ENCODE peak calls at places on chromosomes 4 and X, in eight cellular contexts. One of them, this sample, is unnamed.

GRCh38 chrX:966396-967070 is 245.9 kb downstream of the CRLF2 start:
- DNase-seq in lower lobe of right lung: no peak
- DNase-seq in hepatocyte: no peak
- DNase-seq in fibroblast of lung: no peak
- DNase-seq in tibial artery: no peak
- DNase-seq in aorta: no peak
- DNase-seq in neuronal stem cell: no peak
- DNase-seq in dorsolateral prefrontal cortex: no peak
- DNase-seq in this sample: no peak

GRCh38 chrX:131827935-131828334 is 195.2 kb upstream of the STK26 start:
- DNase-seq in lower lobe of right lung: no peak
- DNase-seq in hepatocyte: no peak
- DNase-seq in fibroblast of lung: no peak
- DNase-seq in tibial artery: no peak
- DNase-seq in aorta: no peak
- DNase-seq in neuronal stem cell: peak; percentile 42
- DNase-seq in dorsolateral prefrontal cortex: no peak
- DNase-seq in this sample: peak; percentile 4

GRCh38 chr4:188370781-188371180 is 231.5 kb downstream of the TRIML1 start:
- DNase-seq in lower lobe of right lung: no peak
- DNase-seq in hepatocyte: no peak
- DNase-seq in fibroblast of lung: no peak
- DNase-seq in tibial artery: no peak
- DNase-seq in aorta: no peak
- DNase-seq in neuronal stem cell: no peak
- DNase-seq in dorsolateral prefrontal cortex: no peak
- DNase-seq in this sample: no peak

GRCh38 chr4:52852696-52853095 is 9.4 kb upstream of the RASL11B start:
- DNase-seq in lower lobe of right lung: no peak
- DNase-seq in hepatocyte: no peak
- DNase-seq in fibroblast of lung: no peak
- DNase-seq in tibial artery: no peak
- DNase-seq in aorta: no peak
- DNase-seq in neuronal stem cell: no peak
- DNase-seq in dorsolateral prefrontal cortex: no peak
- DNase-seq in this sample: no peak

GRCh38 chr4:168831585-168831918 is 178.5 kb downstream of the CBR4 start:
- DNase-seq in lower lobe of right lung: no peak
- DNase-seq in hepatocyte: no peak
- DNase-seq in fibroblast of lung: no peak
- DNase-seq in tibial artery: no peak
- DNase-seq in aorta: no peak
- DNase-seq in neuronal stem cell: no peak
- DNase-seq in dorsolateral prefrontal cortex: no peak
- DNase-seq in this sample: no peak

GRCh38 chrX:118116308-118117068 is at the start of gene KLHL13:
- DNase-seq in lower lobe of right lung: peak; percentile 27
- DNase-seq in hepatocyte: peak; percentile 64
- DNase-seq in fibroblast of lung: peak; percentile 39
- DNase-seq in tibial artery: peak; percentile 65
- DNase-seq in aorta: peak; percentile 77
- DNase-seq in neuronal stem cell: peak; percentile 33
- DNase-seq in dorsolateral prefrontal cortex: peak; percentile 5
- DNase-seq in this sample: peak; percentile 27

GRCh38 chrX:50903387-50904027 is 7.0 kb upstream of the BMP15 start:
- DNase-seq in lower lobe of right lung: no peak
- DNase-seq in hepatocyte: peak; percentile 64
- DNase-seq in fibroblast of lung: peak; percentile 32
- DNase-seq in tibial artery: no peak
- DNase-seq in aorta: no peak
- DNase-seq in neuronal stem cell: peak; percentile 20
- DNase-seq in dorsolateral prefrontal cortex: no peak
- DNase-seq in this sample: no peak

GRCh38 chr4:158129649-158130048 is 43.2 kb downstream of the GASK1B start:
- DNase-seq in lower lobe of right lung: no peak
- DNase-seq in hepatocyte: no peak
- DNase-seq in fibroblast of lung: no peak
- DNase-seq in tibial artery: no peak
- DNase-seq in aorta: no peak
- DNase-seq in neuronal stem cell: no peak
- DNase-seq in dorsolateral prefrontal cortex: no peak
- DNase-seq in this sample: no peak

GRCh38 chr4:56768301-56768700 is 53.2 kb downstream of the SPINK2 start:
- DNase-seq in lower lobe of right lung: no peak
- DNase-seq in hepatocyte: no peak
- DNase-seq in fibroblast of lung: no peak
- DNase-seq in tibial artery: no peak
- DNase-seq in aorta: no peak
- DNase-seq in neuronal stem cell: no peak
- DNase-seq in dorsolateral prefrontal cortex: no peak
- DNase-seq in this sample: no peak

GRCh38 chr4:169131556-169132208 is 121.6 kb upstream of the CBR4 start:
- DNase-seq in lower lobe of right lung: no peak
- DNase-seq in hepatocyte: no peak
- DNase-seq in fibroblast of lung: no peak
- DNase-seq in tibial artery: no peak
- DNase-seq in aorta: no peak
- DNase-seq in neuronal stem cell: no peak
- DNase-seq in dorsolateral prefrontal cortex: no peak
- DNase-seq in this sample: no peak

GRCh38 chrX:16148896-16149295 is 18.4 kb upstream of the MAGEB17 start:
- DNase-seq in lower lobe of right lung: no peak
- DNase-seq in hepatocyte: no peak
- DNase-seq in fibroblast of lung: no peak
- DNase-seq in tibial artery: no peak
- DNase-seq in aorta: no peak
- DNase-seq in neuronal stem cell: no peak
- DNase-seq in dorsolateral prefrontal cortex: no peak
- DNase-seq in this sample: no peak

GRCh38 chrX:48278958-48279357 is 23.8 kb downstream of the SSX1 start:
- DNase-seq in lower lobe of right lung: no peak
- DNase-seq in hepatocyte: no peak
- DNase-seq in fibroblast of lung: no peak
- DNase-seq in tibial artery: no peak
- DNase-seq in aorta: no peak
- DNase-seq in neuronal stem cell: no peak
- DNase-seq in dorsolateral prefrontal cortex: no peak
- DNase-seq in this sample: no peak

GRCh38 chrX:120790552-120790951 is 85.1 kb downstream of the CT47B1 start:
- DNase-seq in lower lobe of right lung: no peak
- DNase-seq in hepatocyte: no peak
- DNase-seq in fibroblast of lung: no peak
- DNase-seq in tibial artery: no peak
- DNase-seq in aorta: no peak
- DNase-seq in neuronal stem cell: no peak
- DNase-seq in dorsolateral prefrontal cortex: no peak
- DNase-seq in this sample: no peak

GRCh38 chrX:17559728-17560379 is 177.4 kb upstream of the SCML1 start:
- DNase-seq in lower lobe of right lung: no peak
- DNase-seq in hepatocyte: peak; percentile 25
- DNase-seq in fibroblast of lung: peak; percentile 94
- DNase-seq in tibial artery: peak; percentile 66
- DNase-seq in aorta: no peak
- DNase-seq in neuronal stem cell: no peak
- DNase-seq in dorsolateral prefrontal cortex: no peak
- DNase-seq in this sample: no peak

GRCh38 chr4:137688651-137689050 is 156.4 kb upstream of the PCDH18 start:
- DNase-seq in lower lobe of right lung: no peak
- DNase-seq in hepatocyte: no peak
- DNase-seq in fibroblast of lung: no peak
- DNase-seq in tibial artery: no peak
- DNase-seq in aorta: no peak
- DNase-seq in neuronal stem cell: no peak
- DNase-seq in dorsolateral prefrontal cortex: no peak
- DNase-seq in this sample: no peak

GRCh38 chr4:146654976-146655761 is 16.5 kb downstream of the POU4F2 start:
- DNase-seq in lower lobe of right lung: no peak
- DNase-seq in hepatocyte: peak; percentile 56
- DNase-seq in fibroblast of lung: peak; percentile 14
- DNase-seq in tibial artery: no peak
- DNase-seq in aorta: peak; percentile 71
- DNase-seq in neuronal stem cell: peak; percentile 57
- DNase-seq in dorsolateral prefrontal cortex: no peak
- DNase-seq in this sample: no peak

GRCh38 chrX:28586291-28586690 is 955 bp upstream of the IL1RAPL1 start:
- DNase-seq in lower lobe of right lung: no peak
- DNase-seq in hepatocyte: peak; percentile 32
- DNase-seq in fibroblast of lung: peak; percentile 61
- DNase-seq in tibial artery: no peak
- DNase-seq in aorta: no peak
- DNase-seq in neuronal stem cell: peak; percentile 31
- DNase-seq in dorsolateral prefrontal cortex: peak; percentile 19
- DNase-seq in this sample: no peak

GRCh38 chr4:87029356-87029755 is 94.5 kb downstream of the AFF1 start:
- DNase-seq in lower lobe of right lung: no peak
- DNase-seq in hepatocyte: no peak
- DNase-seq in fibroblast of lung: no peak
- DNase-seq in tibial artery: no peak
- DNase-seq in aorta: no peak
- DNase-seq in neuronal stem cell: no peak
- DNase-seq in dorsolateral prefrontal cortex: no peak
- DNase-seq in this sample: no peak

GRCh38 chr4:102252171-102252570 is 93.1 kb downstream of the SLC39A8 start:
- DNase-seq in lower lobe of right lung: no peak
- DNase-seq in hepatocyte: no peak
- DNase-seq in fibroblast of lung: no peak
- DNase-seq in tibial artery: no peak
- DNase-seq in aorta: no peak
- DNase-seq in neuronal stem cell: no peak
- DNase-seq in dorsolateral prefrontal cortex: no peak
- DNase-seq in this sample: no peak

GRCh38 chrX:69615779-69616519 is at the start of gene EDA:
- DNase-seq in lower lobe of right lung: peak; percentile 87
- DNase-seq in hepatocyte: peak; percentile 94
- DNase-seq in fibroblast of lung: peak; percentile 70
- DNase-seq in tibial artery: peak; percentile 91
- DNase-seq in aorta: peak; percentile 93
- DNase-seq in neuronal stem cell: peak; percentile 87
- DNase-seq in dorsolateral prefrontal cortex: peak; percentile 57
- DNase-seq in this sample: peak; percentile 49

GRCh38 chrX:70132877-70133302 is 357 bp upstream of the IGBP1 start:
- DNase-seq in lower lobe of right lung: no peak
- DNase-seq in hepatocyte: no peak
- DNase-seq in fibroblast of lung: no peak
- DNase-seq in tibial artery: no peak
- DNase-seq in aorta: no peak
- DNase-seq in neuronal stem cell: no peak
- DNase-seq in dorsolateral prefrontal cortex: no peak
- DNase-seq in this sample: no peak

GRCh38 chrX:123487674-123488073 is 245.2 kb downstream of the THOC2 start:
- DNase-seq in lower lobe of right lung: no peak
- DNase-seq in hepatocyte: no peak
- DNase-seq in fibroblast of lung: no peak
- DNase-seq in tibial artery: no peak
- DNase-seq in aorta: no peak
- DNase-seq in neuronal stem cell: no peak
- DNase-seq in dorsolateral prefrontal cortex: no peak
- DNase-seq in this sample: no peak

GRCh38 chrX:17511556-17511955 is 136.6 kb downstream of the NHS start:
- DNase-seq in lower lobe of right lung: no peak
- DNase-seq in hepatocyte: no peak
- DNase-seq in fibroblast of lung: no peak
- DNase-seq in tibial artery: no peak
- DNase-seq in aorta: no peak
- DNase-seq in neuronal stem cell: no peak
- DNase-seq in dorsolateral prefrontal cortex: no peak
- DNase-seq in this sample: no peak

GRCh38 chr4:65287071-65287470 is 383.2 kb downstream of the EPHA5 start:
- DNase-seq in lower lobe of right lung: no peak
- DNase-seq in hepatocyte: no peak
- DNase-seq in fibroblast of lung: no peak
- DNase-seq in tibial artery: no peak
- DNase-seq in aorta: no peak
- DNase-seq in neuronal stem cell: no peak
- DNase-seq in dorsolateral prefrontal cortex: no peak
- DNase-seq in this sample: no peak

GRCh38 chr4:53014368-53014767 is 152.3 kb downstream of the RASL11B start:
- DNase-seq in lower lobe of right lung: no peak
- DNase-seq in hepatocyte: peak; percentile 31
- DNase-seq in fibroblast of lung: no peak
- DNase-seq in tibial artery: no peak
- DNase-seq in aorta: no peak
- DNase-seq in neuronal stem cell: no peak
- DNase-seq in dorsolateral prefrontal cortex: no peak
- DNase-seq in this sample: no peak

GRCh38 chr4:173230077-173230476 is 61.5 kb downstream of the GALNT7 start:
- DNase-seq in lower lobe of right lung: no peak
- DNase-seq in hepatocyte: no peak
- DNase-seq in fibroblast of lung: no peak
- DNase-seq in tibial artery: no peak
- DNase-seq in aorta: no peak
- DNase-seq in neuronal stem cell: no peak
- DNase-seq in dorsolateral prefrontal cortex: no peak
- DNase-seq in this sample: no peak

GRCh38 chr4:1337376-1337831 is 9.6 kb upstream of the UVSSA start:
- DNase-seq in lower lobe of right lung: no peak
- DNase-seq in hepatocyte: peak; percentile 51
- DNase-seq in fibroblast of lung: no peak
- DNase-seq in tibial artery: no peak
- DNase-seq in aorta: no peak
- DNase-seq in neuronal stem cell: no peak
- DNase-seq in dorsolateral prefrontal cortex: no peak
- DNase-seq in this sample: no peak

GRCh38 chr4:183335369-183335940 is 13.2 kb upstream of the CLDN24 start:
- DNase-seq in lower lobe of right lung: no peak
- DNase-seq in hepatocyte: peak; percentile 32
- DNase-seq in fibroblast of lung: peak; percentile 83
- DNase-seq in tibial artery: no peak
- DNase-seq in aorta: no peak
- DNase-seq in neuronal stem cell: no peak
- DNase-seq in dorsolateral prefrontal cortex: no peak
- DNase-seq in this sample: no peak
- H3K27ac ChIP-seq in lower lobe of right lung: no peak overlapping the region
- H3K27ac ChIP-seq in hepatocyte: peak overlapping the region; percentile 51
- H3K27ac ChIP-seq in fibroblast of lung: peak overlapping the region; percentile 92
- H3K27ac ChIP-seq in tibial artery: no peak overlapping the region
- H3K27ac ChIP-seq in aorta: no peak overlapping the region
- H3K27ac ChIP-seq in neuronal stem cell: no peak overlapping the region
- H3K27ac ChIP-seq in dorsolateral prefrontal cortex: no peak overlapping the region
- H3K27ac ChIP-seq in this sample: no peak overlapping the region

GRCh38 chrX:103626855-103627254 is 1.9 kb upstream of the TCEAL1 start:
- DNase-seq in lower lobe of right lung: no peak
- DNase-seq in hepatocyte: no peak
- DNase-seq in fibroblast of lung: no peak
- DNase-seq in tibial artery: no peak
- DNase-seq in aorta: no peak
- DNase-seq in neuronal stem cell: no peak
- DNase-seq in dorsolateral prefrontal cortex: no peak
- DNase-seq in this sample: no peak
- H3K27ac ChIP-seq in lower lobe of right lung: no peak overlapping the region
- H3K27ac ChIP-seq in hepatocyte: no peak overlapping the region
- H3K27ac ChIP-seq in fibroblast of lung: no peak overlapping the region
- H3K27ac ChIP-seq in tibial artery: peak overlapping the region; percentile 22
- H3K27ac ChIP-seq in aorta: no peak overlapping the region
- H3K27ac ChIP-seq in neuronal stem cell: no peak overlapping the region
- H3K27ac ChIP-seq in dorsolateral prefrontal cortex: peak overlapping the region; percentile 92
- H3K27ac ChIP-seq in this sample: no peak overlapping the region

GRCh38 chr4:105145913-105146285 is 777 bp upstream of the TET2 start:
- DNase-seq in lower lobe of right lung: peak; percentile 64
- DNase-seq in hepatocyte: peak; percentile 32
- DNase-seq in fibroblast of lung: no peak
- DNase-seq in tibial artery: peak; percentile 66
- DNase-seq in aorta: peak; percentile 81
- DNase-seq in neuronal stem cell: peak; percentile 17
- DNase-seq in dorsolateral prefrontal cortex: peak; percentile 17
- DNase-seq in this sample: peak; percentile 23
- H3K27ac ChIP-seq in lower lobe of right lung: peak overlapping the region; percentile 89
- H3K27ac ChIP-seq in hepatocyte: no peak overlapping the region
- H3K27ac ChIP-seq in fibroblast of lung: peak overlapping the region; percentile 85
- H3K27ac ChIP-seq in tibial artery: peak overlapping the region; percentile 93
- H3K27ac ChIP-seq in aorta: no peak overlapping the region
- H3K27ac ChIP-seq in neuronal stem cell: no peak overlapping the region
- H3K27ac ChIP-seq in dorsolateral prefrontal cortex: peak overlapping the region; percentile 88
- H3K27ac ChIP-seq in this sample: peak overlapping the region; percentile 87

GRCh38 chr4:20266215-20267082 is 14.7 kb downstream of the SLIT2 start:
- DNase-seq in lower lobe of right lung: no peak
- DNase-seq in hepatocyte: no peak
- DNase-seq in fibroblast of lung: peak; percentile 61
- DNase-seq in tibial artery: no peak
- DNase-seq in aorta: peak; percentile 60
- DNase-seq in neuronal stem cell: no peak
- DNase-seq in dorsolateral prefrontal cortex: no peak
- DNase-seq in this sample: no peak
- H3K27ac ChIP-seq in lower lobe of right lung: no peak overlapping the region
- H3K27ac ChIP-seq in hepatocyte: no peak overlapping the region
- H3K27ac ChIP-seq in fibroblast of lung: no peak overlapping the region
- H3K27ac ChIP-seq in tibial artery: peak overlapping the region; percentile 52
- H3K27ac ChIP-seq in aorta: peak overlapping the region; percentile 57
- H3K27ac ChIP-seq in neuronal stem cell: no peak overlapping the region
- H3K27ac ChIP-seq in dorsolateral prefrontal cortex: peak overlapping the region; percentile 24
- H3K27ac ChIP-seq in this sample: no peak overlapping the region

This sample was measured in substantia nigra.